ENCODE peak calls at places on chromosomes 2 and 18, in five cellular contexts. W is fibroblast of lung, M is GM23248, V is K562, R is HepG2. H is an unnamed sample. For H3K4me1, the result is how much of the 10 kb centered on the place peaks cover.

GRCh38 chr2:194252127-194252526 is 1404.9 kb upstream of the SLC39A10 start:
- DNase-seq in W (no peak), M (no peak), V (no peak), R (no peak), H (no peak)

GRCh38 chr18:56283346-56283745 is 355.0 kb downstream of the TXNL1 start:
- DNase-seq in W (no peak), M (peak), V (no peak), R (no peak), H (no peak)

GRCh38 chr2:179694963-179695362 is 166.4 kb downstream of the ZNF385B start:
- DNase-seq in W (no peak), M (no peak), V (no peak), R (no peak), H (no peak)

GRCh38 chr2:127174176-127174575 is 45.9 kb downstream of the CYP27C1 start:
- DNase-seq in W (peak), M (peak), V (peak), R (no peak), H (no peak)

GRCh38 chr18:55385770-55386169 is 202.2 kb downstream of the TCF4 start:
- DNase-seq in W (no peak), M (no peak), V (no peak), R (no peak), H (no peak)

GRCh38 chr18:57906852-57907251 is 103.7 kb upstream of the ATP8B1 start:
- DNase-seq in W (no peak), M (no peak), V (peak), R (no peak), H (no peak)

GRCh38 chr2:128557841-128558241 is 239.2 kb upstream of the HS6ST1 start:
- DNase-seq in W (no peak), M (peak), V (no peak), R (no peak), H (no peak)

GRCh38 chr2:60551241-60552095 is 2.0 kb downstream of the BCL11A start:
- DNase-seq in W (peak), M (peak), V (no peak), R (no peak), H (peak)

GRCh38 chr18:11587432-11587831 is 22.0 kb upstream of the SLC35G4 start:
- DNase-seq in W (no peak), M (no peak), V (no peak), R (no peak), H (no peak)

GRCh38 chr2:96083064-96083889 is 33.1 kb downstream of the ADRA2B start:
- DNase-seq in W (no peak), M (no peak), V (no peak), R (no peak), H (no peak)

GRCh38 chr2:2007551-2008501 is 263.5 kb upstream of the PXDN start:
- DNase-seq in W (no peak), M (no peak), V (no peak), R (no peak), H (no peak)

GRCh38 chr18:812673-813404 is 797 bp upstream of the YES1 start:
- DNase-seq in W (peak), M (peak), V (peak), R (peak), H (peak)

GRCh38 chr2:113232730-113233129 is 46.0 kb downstream of the PAX8 start:
- DNase-seq in W (no peak), M (no peak), V (no peak), R (no peak), H (no peak)

GRCh38 chr2:16281451-16282330 is 341.3 kb downstream of the MYCN start:
- DNase-seq in W (no peak), M (no peak), V (peak), R (peak), H (no peak)

DNA sequence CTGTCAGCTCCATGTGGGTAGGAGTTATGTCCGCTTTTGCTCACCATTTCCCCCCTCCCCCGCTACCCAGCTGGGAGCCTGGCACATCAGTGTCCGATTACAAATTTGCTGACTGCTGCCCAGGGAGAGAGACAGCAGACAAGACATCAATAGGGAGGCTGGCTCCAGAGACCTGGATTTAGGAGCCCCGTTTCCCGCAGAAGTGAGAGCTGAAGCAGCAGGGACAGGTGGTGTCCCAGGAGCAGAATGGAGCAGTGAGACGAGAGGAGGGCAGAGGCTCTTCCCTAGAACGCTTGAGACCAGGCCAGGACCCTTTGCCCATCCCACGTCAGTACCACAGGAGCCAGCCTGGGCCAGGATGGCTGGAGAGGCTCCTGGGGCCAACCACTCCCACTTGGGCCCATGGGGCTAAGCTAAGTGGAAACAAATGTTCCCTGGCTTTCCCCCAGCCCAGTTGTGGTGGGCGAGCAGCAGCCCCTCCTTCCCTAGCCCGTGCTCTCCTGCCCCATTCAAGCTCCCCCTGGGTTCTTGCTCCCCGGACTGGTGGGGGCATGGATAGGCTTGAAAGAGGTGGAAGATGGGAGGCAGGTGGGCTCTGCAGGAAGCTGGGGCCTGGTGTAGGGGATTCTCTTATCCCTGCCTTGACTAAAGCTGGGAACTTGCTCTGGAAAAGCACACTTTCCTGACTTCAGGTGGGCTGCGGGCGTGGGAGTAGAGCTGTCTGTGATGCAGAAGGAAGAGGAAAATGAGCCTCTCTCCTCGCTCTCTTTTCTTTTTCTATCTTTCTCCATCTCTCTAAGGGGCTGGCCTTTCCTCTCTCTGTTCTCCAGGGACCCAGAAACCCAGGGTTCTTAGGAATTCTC is 4.1 kb upstream of the WNT6 start:
- DNase-seq in W (no peak), M (no peak), V (no peak), R (no peak), H (no peak)
- TF ChIP-seq EZH2 in W (no peak), M (no peak), V (no peak), R (no peak), H (no peak)

GRCh38 chr2:231672617-231673347 is 35.5 kb upstream of the PTMA start:
- DNase-seq in W (peak), M (peak), V (peak), R (peak), H (peak)
- H3K4me1 ChIP-seq in W (under half), M (under half), V (under half), R (half or more), H (under half)

GRCh38 chr2:69386789-69387734 is at the start of gene GFPT1:
- DNase-seq in W (peak), M (peak), V (peak), R (peak), H (peak)
- TF ChIP-seq EZH2 in W (no peak), M (no peak), V (no peak), R (no peak), H (no peak)

GRCh38 chr2:238817931-238818330 is 30.0 kb upstream of the TWIST2 start:
- DNase-seq in W (no peak), M (no peak), V (no peak), R (no peak), H (no peak)

GRCh38 chr2:238820197-238820596 is 27.7 kb upstream of the TWIST2 start:
- DNase-seq in W (no peak), M (no peak), V (no peak), R (no peak), H (no peak)

GRCh38 chr2:238816296-238816695 is 31.6 kb upstream of the TWIST2 start:
- DNase-seq in W (no peak), M (peak), V (no peak), R (no peak), H (no peak)

GRCh38 chr2:238817382-238817781 is 30.5 kb upstream of the TWIST2 start:
- DNase-seq in W (no peak), M (no peak), V (no peak), R (no peak), H (no peak)

GRCh38 chr2:238818576-238818975 is 29.3 kb upstream of the TWIST2 start:
- DNase-seq in W (no peak), M (peak), V (no peak), R (no peak), H (no peak)
- H3K4me1 ChIP-seq in W (under half), M (under half), V (under half), R (under half), H (under half)

DNA sequence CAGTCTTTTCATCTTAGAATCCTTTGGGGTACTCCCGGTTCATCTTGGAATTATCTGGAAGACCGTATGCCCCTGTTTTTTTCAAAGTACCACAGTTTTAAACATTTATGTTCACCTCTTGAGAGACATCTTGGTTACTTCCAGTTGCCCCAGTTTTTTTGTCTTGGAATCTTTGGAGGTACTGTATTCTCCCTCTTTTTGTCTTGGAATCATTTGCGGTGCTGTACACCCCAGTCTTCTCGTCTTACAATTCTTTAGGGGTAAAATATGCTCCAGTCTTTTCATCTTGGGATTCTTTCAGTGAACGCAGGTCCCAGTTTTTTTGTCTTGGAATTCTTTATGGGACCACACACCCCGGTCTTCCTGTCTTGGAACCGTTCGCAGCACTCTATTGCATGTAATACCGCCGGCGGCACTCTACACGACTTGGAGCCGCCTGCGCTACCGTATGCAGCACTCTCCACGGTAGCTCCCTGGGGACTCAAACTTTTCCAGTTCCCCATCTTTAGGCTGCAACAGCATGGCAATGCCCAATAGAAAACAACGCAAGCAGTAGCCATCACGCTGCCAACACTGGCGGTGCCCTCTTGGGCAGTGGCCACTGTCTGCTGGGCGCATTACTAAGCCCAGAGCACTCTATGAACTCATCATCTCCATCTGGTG is 21.2 kb upstream of the ZDBF2 start:
- DNase-seq in W (no peak), M (no peak), V (no peak), R (no peak), H (no peak)
- TF ChIP-seq EZH2 in W (peak), M (no peak), V (no peak), R (no peak), H (no peak)

GRCh38 chr18:48683197-48683596 is 144.4 kb downstream of the CTIF start:
- DNase-seq in W (no peak), M (no peak), V (no peak), R (no peak), H (no peak)
- H3K4me1 ChIP-seq in W (under half), M (under half), V (under half), R (under half), H (under half)

DNA sequence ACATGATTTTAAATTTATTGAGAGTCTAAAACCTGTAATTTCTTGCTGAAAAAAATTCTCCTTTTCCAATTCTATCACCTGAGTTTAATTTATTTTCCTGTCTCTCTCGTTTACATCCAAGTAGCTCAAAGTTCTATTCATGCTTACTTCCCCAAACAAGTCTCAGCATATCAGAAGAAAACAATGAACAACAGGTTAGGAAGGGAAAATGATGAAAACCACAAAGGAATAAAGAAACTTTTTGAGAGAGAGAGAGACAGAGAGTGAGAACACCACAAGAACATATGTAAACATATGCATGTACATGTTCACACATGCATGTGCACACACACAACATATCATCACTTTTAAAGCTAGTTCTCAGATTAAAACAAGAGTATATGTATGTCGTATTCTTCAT is 112.1 kb downstream of the STRN start:
- DNase-seq in W (no peak), M (no peak), V (no peak), R (no peak), H (no peak)
- TF ChIP-seq EZH2 in W (no peak), M (no peak), V (no peak), R (no peak), H (no peak)

GRCh38 chr2:199685669-199686068 is 165.3 kb downstream of the FTCDNL1 start:
- DNase-seq in W (no peak), M (no peak), V (no peak), R (no peak), H (no peak)
- H3K4me1 ChIP-seq in W (under half), M (under half), V (under half), R (under half), H (under half)

GRCh38 chr2:206256711-206257110 is 17.8 kb upstream of the ZDBF2 start:
- DNase-seq in W (no peak), M (no peak), V (no peak), R (no peak), H (no peak)

GRCh38 chr2:206260427-206261012 is 13.9 kb upstream of the ZDBF2 start:
- DNase-seq in W (peak), M (peak), V (no peak), R (peak), H (no peak)

GRCh38 chr2:206257861-206258260 is 16.6 kb upstream of the ZDBF2 start:
- DNase-seq in W (no peak), M (no peak), V (no peak), R (no peak), H (no peak)

GRCh38 chr2:206257345-206257744 is 17.1 kb upstream of the ZDBF2 start:
- DNase-seq in W (no peak), M (no peak), V (no peak), R (no peak), H (no peak)

GRCh38 chr2:206259615-206260426 is 14.6 kb upstream of the ZDBF2 start:
- DNase-seq in W (no peak), M (no peak), V (no peak), R (no peak), H (no peak)
- TF ChIP-seq EZH2 in W (peak), M (no peak), V (no peak), R (no peak), H (no peak)

DNA sequence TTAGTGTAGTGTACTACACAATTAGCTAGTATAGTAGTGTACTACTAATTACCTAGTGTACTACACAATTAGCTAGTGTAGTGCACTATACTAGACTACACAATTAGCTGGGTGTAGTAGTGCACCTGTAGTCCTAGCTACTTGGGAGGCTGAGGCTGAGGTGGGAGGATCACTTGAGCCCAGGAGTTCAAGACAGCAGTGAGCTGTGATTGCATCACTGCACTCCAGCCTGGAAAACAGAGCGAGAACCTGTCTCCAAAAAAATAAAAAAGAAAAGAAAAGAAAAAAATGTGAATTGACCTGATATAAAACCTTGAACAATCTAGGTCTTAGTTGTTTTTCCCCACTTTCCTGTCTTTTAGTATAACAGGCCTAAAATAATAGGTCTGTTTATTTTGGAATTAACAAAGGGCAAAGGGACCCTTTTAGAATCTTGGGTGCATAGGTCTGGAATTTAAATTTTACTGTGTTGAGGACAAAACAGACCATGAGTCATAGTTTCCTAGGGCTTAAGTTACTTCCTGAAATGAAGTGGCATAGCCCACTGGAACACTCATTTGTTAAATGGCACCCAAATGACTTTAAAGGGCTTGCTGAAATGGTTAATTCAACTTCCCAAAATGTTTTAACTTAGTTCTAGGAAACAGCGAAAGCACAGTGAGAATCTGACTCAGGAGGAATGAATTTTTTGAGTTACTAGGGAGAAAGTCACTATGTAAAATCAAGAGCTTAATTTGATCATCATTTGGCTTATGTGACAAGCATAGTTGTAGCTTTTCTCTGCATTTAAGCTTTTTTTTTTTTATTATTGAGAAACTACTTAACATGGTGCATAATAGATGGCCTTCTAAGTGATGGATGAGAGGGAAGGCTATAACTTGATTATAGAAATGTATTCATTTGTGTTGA is 50.7 kb upstream of the ARL5A start:
- DNase-seq in W (peak), M (peak), V (no peak), R (peak), H (no peak)
- H3K4me1 ChIP-seq in W (under half), M (under half), V (under half), R (under half), H (under half)

H was measured in DND-41.